ENCODE peak calls at places on chromosomes 7 and 10, in seven cellular contexts. D is GM12878; R is ACHN; N is activated CD8-positive, alpha-beta T cell treated with anti-CD3 and anti-CD28 coated beads, Interleukin-2, amount 10 ng/mL, durations not matched to agents 7 days and 5 days; F is glutamatergic neuron; H is fibroblast of lung; C is endothelial cell. M is an unnamed sample.

GRCh38 chr10:3054183-3054815 is 13.0 kb upstream of the PFKP start:
- DNase-seq in D (no peak), R (no peak), N (no peak), F (no peak), H (no peak), C (no peak), M (no peak)

GRCh38 chr10:42150428-42151061 is 487.8 kb downstream of the ZNF33B start:
- DNase-seq in D (no peak), R (no peak), N (no peak), F (no peak), H (no peak), C (no peak), M (no peak)

GRCh38 chr7:142381727-142382409 is 124.0 kb upstream of the PRSS58 start:
- DNase-seq in D (no peak), R (no peak), N (no peak), F (no peak), H (no peak), C (no peak), M (no peak)

GRCh38 chr7:77894574-77895091 is 96.1 kb downstream of the PHTF2 start:
- DNase-seq in D (no peak), R (no peak), N (no peak), F (no peak), H (no peak), C (no peak), M (no peak)

GRCh38 chr7:152128741-152129461 is 103.4 kb downstream of the GALNT11 start:
- DNase-seq in D (no peak), R (no peak), N (no peak), F (no peak), H (no peak), C (no peak), M (no peak)

GRCh38 chr7:16504019-16504418 is 22.6 kb upstream of the LRRC72 start:
- DNase-seq in D (no peak), R (no peak), N (no peak), F (no peak), H (peak; percentile 58), C (no peak), M (no peak)

GRCh38 chr7:98116656-98117461 is 10.2 kb downstream of the LMTK2 start:
- DNase-seq in D (no peak), R (peak; percentile 64), N (no peak), F (no peak), H (peak; percentile 52), C (no peak), M (no peak)

GRCh38 chr7:44144426-44144967 is 3.4 kb upstream of the MYL7 start:
- DNase-seq in D (no peak), R (no peak), N (no peak), F (no peak), H (no peak), C (no peak), M (no peak)

GRCh38 chr10:110077436-110078120 is 69.8 kb downstream of the ADD3 start:
- DNase-seq in D (no peak), R (no peak), N (no peak), F (no peak), H (peak; percentile 31), C (no peak), M (no peak)

GRCh38 chr10:97196213-97197029 is 10.7 kb upstream of the SLIT1 start:
- DNase-seq in D (no peak), R (peak; percentile 74), N (peak; percentile 77), F (peak; percentile 69), H (peak; percentile 58), C (peak; percentile 65), M (peak; percentile 47)

M was measured in T47D.